ENCODE peak calls at places on chromosome 2, in four cellular contexts. A is K562, P is HepG2, F is WTC11. D is an unnamed sample.

GRCh38 chr2:201579536-201579935 is 63.8 kb downstream of the TMEM237 start:
- DNase-seq in F (no peak), A (no peak), P (no peak), D (no peak)

GRCh38 chr2:69789762-69790600 is 39.5 kb upstream of the GMCL1 start:
- DNase-seq in P (no peak), F (no peak), A (no peak), D (no peak)

GRCh38 chr2:140234176-140234575 is 1454.0 kb upstream of the NXPH2 start:
- DNase-seq in F (no peak), P (no peak), A (no peak), D (no peak)

GRCh38 chr2:8263931-8264330 is 417.9 kb upstream of the ID2 start:
- DNase-seq in F (no peak), A (no peak), P (no peak), D (no peak)

GRCh38 chr2:328761-329160 is 40.9 kb upstream of the ALKAL2 start:
- DNase-seq in P (no peak), A (no peak), F (no peak), D (no peak)

GRCh38 chr2:68992933-68993332 is 18.5 kb downstream of the GKN1 start:
- DNase-seq in P (no peak), F (no peak), A (no peak), D (no peak)

GRCh38 chr2:46462936-46463335 is 16.4 kb upstream of the TMEM247 start:
- DNase-seq in A (no peak), P (no peak), F (no peak), D (no peak)

GRCh38 chr2:177998006-177998405 is 74.6 kb downstream of the PDE11A start:
- DNase-seq in F (no peak), P (no peak), A (no peak), D (no peak)

GRCh38 chr2:192000196-192000990 is 153.5 kb upstream of the CAVIN2 start:
- DNase-seq in P (no peak), F (no peak), A (no peak), D (no peak)

GRCh38 chr2:195538937-195539336 is 118.1 kb upstream of the SLC39A10 start:
- DNase-seq in A (no peak), F (no peak), P (no peak), D (no peak)

GRCh38 chr2:213086050-213086449 is 65.4 kb downstream of the IKZF2 start:
- DNase-seq in A (no peak), F (no peak), P (no peak), D (no peak)

GRCh38 chr2:205934443-205934842 is 151.5 kb downstream of the INO80D start:
- DNase-seq in A (no peak), F (no peak), P (peak; percentile 34), D (no peak)

GRCh38 chr2:200694071-200694470 is 108.3 kb downstream of the AOX1 start:
- DNase-seq in P (no peak), F (no peak), A (no peak), D (no peak)

GRCh38 chr2:121634354-121635307 is 14.6 kb downstream of the CLASP1 start:
- DNase-seq in A (no peak), F (no peak), P (no peak), D (no peak)

GRCh38 chr2:152115952-152116351 is 17.1 kb upstream of the CACNB4 start:
- DNase-seq in P (no peak), F (no peak), A (no peak), D (no peak)

GRCh38 chr2:76391663-76392062 is 680.9 kb upstream of the GCFC2 start:
- DNase-seq in A (no peak), P (peak; percentile 64), F (no peak), D (no peak)

GRCh38 chr2:58826795-58827194 is 585.7 kb upstream of the FANCL start:
- DNase-seq in P (no peak), A (no peak), F (no peak), D (no peak)

GRCh38 chr2:96325884-96326255 is 753 bp downstream of the ITPRIPL1 start:
- DNase-seq in F (no peak), A (no peak), P (no peak), D (peak; percentile 37)

GRCh38 chr2:207487650-207488315 is 42.0 kb upstream of the CREB1 start:
- DNase-seq in F (no peak), P (no peak), A (no peak), D (no peak)

GRCh38 chr2:241814571-241815476 is 5.8 kb downstream of the NEU4 start:
- DNase-seq in F (no peak), A (no peak), P (no peak), D (peak; percentile 23)

GRCh38 chr2:31129835-31130561 is 8.2 kb downstream of the GALNT14 start:
- DNase-seq in P (no peak), A (no peak), F (no peak), D (peak; percentile 55)

GRCh38 chr2:10374362-10374943 is 71.7 kb downstream of the HPCAL1 start:
- DNase-seq in A (no peak), P (no peak), F (no peak), D (no peak)

GRCh38 chr2:182015334-182016109 is 29.9 kb downstream of the PPP1R1C start:
- DNase-seq in A (no peak), P (no peak), F (no peak), D (no peak)

GRCh38 chr2:102841107-102841840 is 79.4 kb downstream of the TMEM182 start:
- DNase-seq in F (peak; percentile 77), P (peak; percentile 56), A (peak; percentile 41), D (peak; percentile 55)

GRCh38 chr2:25339121-25339738 is 2.5 kb downstream of the DNMT3A start:
- DNase-seq in P (no peak), A (no peak), F (no peak), D (peak; percentile 26)

GRCh38 chr2:25339791-25340339 is 1.9 kb downstream of the DNMT3A start:
- DNase-seq in F (peak; percentile 57), A (no peak), P (peak; percentile 46), D (no peak)

GRCh38 chr2:25341753-25342371 is at the start of gene DNMT3A:
- DNase-seq in A (peak; percentile 74), P (no peak), F (peak; percentile 73), D (peak; percentile 94)

GRCh38 chr2:25341031-25341727 is 546 bp downstream of the DNMT3A start:
- DNase-seq in P (no peak), F (no peak), A (peak; percentile 65), D (peak; percentile 92)

GRCh38 chr2:25340340-25340886 is 1.3 kb downstream of the DNMT3A start:
- DNase-seq in P (no peak), A (peak; percentile 64), F (no peak), D (peak; percentile 91)
- TF ChIP-seq FOXJ3 in P (no peak), A (no peak), F (no peak), D (no peak)

DNA sequence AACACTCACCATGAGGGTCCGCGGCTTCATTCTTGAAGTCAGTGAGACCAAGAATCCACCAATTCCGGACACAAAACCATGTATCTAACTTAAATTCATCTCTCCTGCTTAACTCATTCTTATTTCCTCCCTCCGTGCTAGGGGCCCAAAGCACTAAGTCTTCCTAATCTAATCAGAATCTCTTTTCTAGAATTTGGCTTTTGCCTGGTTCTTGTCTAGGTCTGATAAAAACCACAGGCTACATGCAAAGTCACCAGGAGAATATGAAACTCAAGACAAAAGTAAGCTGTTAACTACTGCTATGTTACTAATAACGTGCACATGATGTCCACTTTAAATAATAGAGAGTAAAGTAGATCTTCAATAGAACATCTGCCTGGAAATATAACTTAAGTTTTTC is 69.9 kb downstream of the TRIP12 start:
- DNase-seq in P (no peak), A (no peak), F (no peak), D (no peak)
- TF ChIP-seq FOXJ3 in P (no peak), A (no peak), F (no peak), D (no peak)

DNA sequence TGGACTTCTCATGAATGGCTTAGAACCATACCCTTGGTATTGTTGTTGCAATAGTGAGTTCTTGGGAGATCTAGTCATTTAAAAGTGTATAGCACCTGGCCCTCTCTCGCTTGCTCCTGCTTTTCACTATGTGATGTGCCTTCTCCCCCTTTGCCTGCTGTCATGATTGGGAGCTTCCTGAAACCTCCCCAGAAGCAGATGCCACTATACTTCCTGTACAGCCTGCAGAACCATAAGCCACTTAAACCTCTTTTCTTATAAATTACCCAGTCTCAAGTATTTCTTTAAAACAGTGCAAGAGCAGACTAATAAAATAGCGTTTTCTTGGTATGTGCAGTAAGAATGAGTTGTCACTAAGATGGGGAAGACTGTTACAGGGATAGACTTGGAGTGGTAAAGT is 31.6 kb downstream of the BAZ2B start:
- DNase-seq in F (no peak), A (no peak), P (no peak), D (no peak)
- TF ChIP-seq FOXJ3 in F (no peak), A (no peak), P (no peak), D (no peak)

GRCh38 chr2:215899111-215900074 is 114.0 kb downstream of the MREG start:
- DNase-seq in A (no peak), F (no peak), P (no peak), D (no peak)
- TF ChIP-seq FOXJ3 in A (no peak), F (no peak), P (no peak), D (no peak)

DNA sequence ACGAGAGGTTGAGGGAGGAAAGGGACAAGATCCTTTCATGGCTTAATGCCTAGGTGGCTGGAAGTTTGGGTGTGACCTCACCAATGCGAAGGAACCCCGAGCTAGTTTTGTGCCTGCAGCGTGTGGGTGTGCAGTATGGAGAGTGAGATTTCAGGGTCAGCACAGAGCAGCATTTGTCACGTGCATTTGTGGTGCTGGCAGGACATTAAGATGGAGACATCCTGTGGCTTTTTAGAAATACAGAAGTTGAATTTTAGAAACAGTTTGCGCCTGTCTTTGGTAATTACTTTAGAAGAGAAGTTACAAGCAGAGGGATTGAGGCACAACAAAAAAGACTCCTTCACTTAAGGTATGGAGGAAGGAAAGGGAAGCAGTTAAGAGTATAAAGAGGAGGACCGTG is 258.2 kb upstream of the THUMPD2 start:
- DNase-seq in F (no peak), P (no peak), A (no peak), D (no peak)
- TF ChIP-seq FOXJ3 in F (no peak), P (no peak), A (no peak), D (no peak)

DNA sequence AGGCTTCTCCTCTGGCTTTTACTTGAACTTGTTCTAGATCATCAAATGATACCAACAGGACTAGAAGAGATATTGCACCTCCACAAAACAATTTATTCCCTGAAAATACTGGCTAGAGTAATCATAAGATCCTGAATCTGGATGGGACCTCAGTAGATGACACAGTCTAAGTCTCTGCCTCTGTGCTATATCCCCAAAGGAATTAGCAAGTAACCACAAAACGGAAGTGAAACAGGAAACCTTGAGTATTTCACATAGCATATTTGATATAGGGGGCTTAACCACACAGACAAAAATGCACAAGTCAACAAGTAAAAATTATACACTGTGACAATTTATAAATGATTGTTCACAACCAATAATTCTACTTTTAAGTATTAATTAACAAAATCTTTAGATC is 456.9 kb upstream of the TNP1 start:
- DNase-seq in F (no peak), P (no peak), A (no peak), D (no peak)
- TF ChIP-seq FOXJ3 in F (no peak), P (no peak), A (no peak), D (no peak)

DNA sequence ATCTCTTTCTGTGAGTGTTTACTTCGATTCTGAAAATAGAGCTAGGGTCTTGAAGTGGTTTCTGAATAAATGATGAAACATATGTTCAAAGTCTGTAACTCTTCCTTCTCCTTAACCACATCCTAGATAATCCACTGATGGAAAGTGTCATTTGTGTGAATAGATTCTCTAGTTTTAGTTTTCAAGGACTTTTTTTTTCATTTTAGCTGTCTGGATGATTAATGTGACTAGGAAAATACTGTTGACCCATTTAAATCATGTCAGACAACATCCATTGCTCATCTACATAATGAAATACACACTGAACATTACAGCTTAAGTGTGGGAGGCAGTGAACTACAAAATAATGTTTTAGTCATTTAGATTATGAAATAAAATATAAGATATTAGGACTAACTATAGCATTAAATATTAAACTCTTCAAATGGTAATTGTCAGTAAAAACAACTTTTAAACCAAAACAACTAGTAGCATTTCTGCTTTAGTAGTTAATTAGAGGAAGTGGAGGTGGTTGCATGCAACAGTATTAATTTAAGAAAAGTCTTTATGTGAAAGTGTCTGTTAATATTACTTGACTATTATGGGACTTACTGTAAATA is 39.1 kb upstream of the DLX1 start:
- DNase-seq in A (no peak), P (no peak), F (no peak), D (no peak)
- TF ChIP-seq FOXJ3 in A (no peak), P (no peak), F (no peak), D (no peak)

D was measured in SK-N-SH.